ENCODE peak calls at places on chromosomes 11 and 22, in eight cellular contexts. E, T, G, O, X, Y, H and S are unnamed samples.
A peak's percentile ranks its signal among the peaks of the same experiment; 100 is the strongest.

GRCh38 chr22:21738081-21738480 is 2.5 kb upstream of the YPEL1 start:
- DNase-seq in E (no peak), T (no peak), G (no peak), O (no peak), X (no peak), Y (no peak), H (no peak), S (no peak)

GRCh38 chr11:42329930-42330555 is 870.6 kb upstream of the LRRC4C start:
- DNase-seq in E (no peak), T (no peak), G (no peak), O (no peak), X (no peak), Y (no peak), H (no peak), S (no peak)

GRCh38 chr11:76918941-76919386 is 58.2 kb downstream of the ACER3 start:
- DNase-seq in E (peak; percentile 76), T (peak; percentile 41), G (peak; percentile 65), O (peak; percentile 2), X (no peak), Y (no peak), H (peak; percentile 32), S (peak; percentile 9)

GRCh38 chr11:76455331-76455730 is 10.5 kb downstream of the EMSY start:
- DNase-seq in E (no peak), T (no peak), G (peak; percentile 40), O (no peak), X (no peak), Y (no peak), H (no peak), S (no peak)

GRCh38 chr11:79054636-79055035 is 386.2 kb downstream of the TENM4 start:
- DNase-seq in E (no peak), T (no peak), G (peak; percentile 31), O (no peak), X (no peak), Y (no peak), H (peak; percentile 30), S (no peak)

GRCh38 chr11:66113132-66113856 is 43.2 kb downstream of the PACS1 start:
- DNase-seq in E (peak; percentile 5), T (no peak), G (peak; percentile 88), O (peak; percentile 51), X (no peak), Y (no peak), H (peak; percentile 80), S (no peak)

GRCh38 chr22:27198518-27199035 is 541.2 kb downstream of the MIAT start:
- DNase-seq in E (peak; percentile 31), T (no peak), G (no peak), O (no peak), X (no peak), Y (no peak), H (no peak), S (no peak)

GRCh38 chr22:38782402-38783094 is 11.4 kb downstream of the DNAL4 start:
- DNase-seq in E (peak; percentile 29), T (no peak), G (peak; percentile 56), O (no peak), X (no peak), Y (no peak), H (no peak), S (no peak)

GRCh38 chr11:65454696-65455456 is 32.3 kb downstream of the NEAT1 start:
- DNase-seq in E (peak; percentile 94), T (peak; percentile 71), G (peak; percentile 85), O (peak; percentile 52), X (peak; percentile 92), Y (peak; percentile 92), H (peak; percentile 87), S (peak; percentile 94)

GRCh38 chr11:116420030-116420429 is 352.8 kb downstream of the BUD13 start:
- DNase-seq in E (no peak), T (no peak), G (no peak), O (no peak), X (no peak), Y (no peak), H (no peak), S (no peak)

GRCh38 chr22:26939466-26939865 is 282.1 kb downstream of the MIAT start:
- DNase-seq in E (no peak), T (no peak), G (no peak), O (no peak), X (no peak), Y (no peak), H (no peak), S (no peak)

GRCh38 chr11:131867457-131868257 is 497.2 kb downstream of the NTM start:
- DNase-seq in E (peak; percentile 7), T (peak; percentile 65), G (peak; percentile 82), O (no peak), X (peak; percentile 63), Y (no peak), H (peak; percentile 63), S (peak; percentile 17)

GRCh38 chr11:72069200-72069599 is 11.1 kb downstream of the NUMA1 start:
- DNase-seq in E (no peak), T (no peak), G (peak; percentile 20), O (no peak), X (no peak), Y (no peak), H (no peak), S (no peak)

GRCh38 chr11:102426570-102426969 is 26.0 kb downstream of the TMEM123 start:
- DNase-seq in E (no peak), T (no peak), G (no peak), O (no peak), X (no peak), Y (no peak), H (no peak), S (no peak)

GRCh38 chr11:65817815-65818680 is 15.7 kb upstream of the SNX32 start:
- DNase-seq in E (peak; percentile 90), T (peak; percentile 96), G (peak; percentile 82), O (peak; percentile 45), X (peak; percentile 96), Y (peak; percentile 95), H (peak; percentile 86), S (peak; percentile 88)